ENCODE peak calls at places on chromosomes 13 and 19, in eight cellular contexts. H, P, J, Z, V, R, L and A are unnamed samples.

GRCh38 chr19:40813182-40813581 is 14.2 kb downstream of the EGLN2 start:
- DNase-seq in H (peak; percentile 75), P (no peak), J (no peak), Z (no peak), V (no peak), R (no peak), L (peak; percentile 57), A (no peak)

GRCh38 chr19:17244618-17245534 is 843 bp downstream of the NR2F6 start:
- DNase-seq in H (peak; percentile 89), P (no peak), J (no peak), Z (peak; percentile 68), V (no peak), R (peak; percentile 51), L (no peak), A (no peak)

GRCh38 chr19:39325778-39326680 is 5.4 kb upstream of the LRFN1 start:
- DNase-seq in H (peak; percentile 17), P (no peak), J (no peak), Z (no peak), V (peak; percentile 7), R (no peak), L (peak; percentile 68), A (peak; percentile 65)

GRCh38 chr19:40335855-40336700 is 12.1 kb downstream of the C19orf47 start:
- DNase-seq in H (peak; percentile 28), P (no peak), J (no peak), Z (no peak), V (no peak), R (no peak), L (no peak), A (no peak)

GRCh38 chr13:110023729-110024645 is 237.6 kb upstream of the IRS2 start:
- DNase-seq in H (no peak), P (no peak), J (peak; percentile 29), Z (peak; percentile 39), V (peak; percentile 68), R (no peak), L (no peak), A (peak; percentile 59)

GRCh38 chr13:99967884-99968520 is 3.6 kb downstream of the ZIC5 start:
- DNase-seq in H (peak; percentile 77), P (no peak), J (no peak), Z (no peak), V (no peak), R (no peak), L (peak; percentile 76), A (no peak)

GRCh38 chr19:12126707-12127106 is 13.4 kb downstream of the ZNF20 start:
- DNase-seq in H (no peak), P (no peak), J (no peak), Z (peak; percentile 38), V (peak; percentile 19), R (peak; percentile 26), L (peak; percentile 17), A (peak; percentile 58)

GRCh38 chr13:33311040-33311439 is 25.5 kb upstream of the STARD13 start:
- DNase-seq in H (no peak), P (no peak), J (no peak), Z (no peak), V (no peak), R (no peak), L (no peak), A (no peak)

GRCh38 chr19:53076984-53077383 is 26.2 kb downstream of the ZNF160 start:
- DNase-seq in H (no peak), P (peak; percentile 89), J (peak; percentile 63), Z (peak; percentile 61), V (peak; percentile 28), R (no peak), L (peak; percentile 41), A (peak; percentile 20)

GRCh38 chr13:24161010-24161775 is 673 bp downstream of the SPATA13 start:
- DNase-seq in H (peak; percentile 84), P (peak; percentile 59), J (peak; percentile 7), Z (peak; percentile 84), V (no peak), R (peak; percentile 72), L (peak; percentile 45), A (peak; percentile 62)

GRCh38 chr13:52158629-52159158 is 703 bp downstream of the NEK3 start:
- DNase-seq in H (no peak), P (no peak), J (peak; percentile 40), Z (peak; percentile 29), V (peak; percentile 28), R (peak; percentile 68), L (peak; percentile 37), A (peak; percentile 30)

GRCh38 chr19:8655340-8655709 is 24.9 kb downstream of the NFILZ start:
- DNase-seq in H (no peak), P (no peak), J (no peak), Z (no peak), V (no peak), R (no peak), L (no peak), A (no peak)

GRCh38 chr19:55694656-55695491 is 19.8 kb downstream of the EPN1 start:
- DNase-seq in H (no peak), P (no peak), J (no peak), Z (no peak), V (no peak), R (no peak), L (no peak), A (no peak)

DNA sequence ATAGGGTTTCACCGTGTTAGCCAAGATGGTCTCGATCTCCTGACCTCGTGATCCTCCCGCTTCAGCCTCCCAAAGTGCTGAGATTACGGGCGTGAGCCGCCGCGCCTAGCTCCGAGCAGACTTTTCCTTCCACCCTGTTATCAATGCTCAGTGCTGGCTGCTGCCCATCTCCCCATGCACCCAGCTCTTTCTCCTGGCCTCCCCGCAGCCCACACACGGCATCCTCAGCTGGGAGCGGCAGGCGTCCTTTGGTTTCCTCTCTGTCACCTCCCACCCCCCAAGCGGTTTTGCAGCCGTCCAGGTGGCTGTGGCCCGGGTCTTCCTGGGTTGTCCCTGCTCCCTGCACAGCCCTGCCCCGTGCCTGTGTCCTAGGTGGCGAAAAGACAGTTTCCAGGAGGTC is 12.1 kb downstream of the PRR22 start:
- DNase-seq in H (no peak), P (no peak), J (no peak), Z (no peak), V (no peak), R (no peak), L (no peak), A (no peak)
- H3K27ac ChIP-seq in H (no peak overlapping the region), P (no peak overlapping the region), J (no peak overlapping the region), Z (no peak overlapping the region), V (no peak overlapping the region), R (no peak overlapping the region), L (no peak overlapping the region), A (no peak overlapping the region)

DNA sequence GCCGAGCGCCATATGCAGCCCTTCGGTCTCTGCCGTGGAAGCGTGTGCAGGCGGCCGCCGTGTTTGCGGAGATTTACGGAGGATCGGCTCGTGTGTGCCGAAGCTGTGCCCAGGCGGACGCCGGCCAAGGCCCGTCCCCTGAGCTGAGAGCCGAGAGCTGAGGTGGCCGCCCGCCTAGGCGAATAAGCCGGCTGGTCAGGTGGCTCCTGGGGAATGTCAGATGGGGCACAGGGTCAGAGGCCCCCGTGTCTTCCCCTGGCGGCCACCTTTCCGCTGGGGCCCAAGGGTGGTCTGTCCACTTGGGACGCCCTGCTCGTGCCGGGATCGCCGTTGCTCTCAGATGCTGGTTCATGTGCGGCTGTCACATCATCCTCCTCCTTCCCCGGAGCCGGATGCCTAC is 78.8 kb downstream of the ZNF536 start:
- DNase-seq in H (no peak), P (no peak), J (no peak), Z (no peak), V (no peak), R (no peak), L (no peak), A (no peak)
- H3K4me3 ChIP-seq in H (no peak overlapping the region), P (no peak overlapping the region), J (peak overlapping the region; percentile 45), Z (no peak overlapping the region), V (no peak overlapping the region), R (no peak overlapping the region), L (peak overlapping the region; percentile 28), A (no peak overlapping the region)

GRCh38 chr19:45140533-45140932 is 20.2 kb downstream of the NKPD1 start:
- DNase-seq in H (no peak), P (no peak), J (no peak), Z (no peak), V (no peak), R (no peak), L (no peak), A (no peak)
- H3K36me3 ChIP-seq in H (no peaks in the 10 kb centered on the region), P (peaks cover 31% of the 10 kb centered on the region), J (peaks cover 50% of the 10 kb centered on the region), Z (peaks cover 4% of the 10 kb centered on the region), V (peaks cover 35% of the 10 kb centered on the region), R (no peaks in the 10 kb centered on the region), L (peaks cover 13% of the 10 kb centered on the region), A (no peaks in the 10 kb centered on the region)

GRCh38 chr19:2490659-2491058 is 14.7 kb downstream of the GADD45B start:
- DNase-seq in H (no peak), P (no peak), J (no peak), Z (no peak), V (no peak), R (no peak), L (no peak), A (no peak)
- H3K27ac ChIP-seq in H (no peak overlapping the region), P (no peak overlapping the region), J (no peak overlapping the region), Z (peak overlapping the region; percentile 62), V (no peak overlapping the region), R (peak overlapping the region; percentile 16), L (no peak overlapping the region), A (peak overlapping the region; percentile 67)

DNA sequence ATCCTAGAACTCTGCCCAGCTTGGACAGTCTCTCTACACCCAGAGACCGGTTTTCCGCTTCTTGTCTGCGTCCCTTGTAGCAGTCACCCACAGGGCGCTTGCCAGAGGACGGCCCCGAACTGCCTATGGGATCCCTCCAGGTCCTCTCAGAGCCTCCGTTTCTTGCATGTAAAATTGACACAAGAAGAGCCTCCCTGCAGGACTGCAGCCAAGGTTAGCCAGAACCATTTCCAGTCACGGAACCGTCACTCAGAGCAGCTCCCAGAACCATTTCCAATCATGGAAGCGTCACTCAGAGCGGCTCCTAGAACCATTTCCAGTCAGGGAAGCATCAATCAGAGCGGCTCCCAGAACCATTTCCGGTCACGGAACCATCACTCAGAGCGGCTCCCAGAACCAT is 65.5 kb downstream of the ATP11A start:
- DNase-seq in H (no peak), P (no peak), J (no peak), Z (no peak), V (no peak), R (no peak), L (no peak), A (no peak)
- H3K4me3 ChIP-seq in H (no peak overlapping the region), P (no peak overlapping the region), J (no peak overlapping the region), Z (no peak overlapping the region), V (no peak overlapping the region), R (no peak overlapping the region), L (no peak overlapping the region), A (no peak overlapping the region)

GRCh38 chr19:5240011-5240410 is 100.6 kb downstream of the PTPRS start:
- DNase-seq in H (no peak), P (no peak), J (no peak), Z (no peak), V (no peak), R (no peak), L (no peak), A (no peak)
- H3K36me3 ChIP-seq in H (no peaks in the 10 kb centered on the region), P (peaks cover 20% of the 10 kb centered on the region), J (peaks cover 49% of the 10 kb centered on the region), Z (peaks cover 7% of the 10 kb centered on the region), V (peaks cover 38% of the 10 kb centered on the region), R (no peaks in the 10 kb centered on the region), L (peaks cover 16% of the 10 kb centered on the region), A (no peaks in the 10 kb centered on the region)